ENCODE peak calls at places on chromosome X, in seven cellular contexts. H is neural crest cell, W is GM03348, S is adipocyte, U is astrocyte of the cerebellum, N is DMS53, X is fibroblast of the aortic adventitia. G is an unnamed sample.
A peak's percentile ranks its signal among the peaks of the same experiment; 100 is the strongest.

GRCh38 chrX:154696328-154697045 is 43.1 kb upstream of the CTAG2 start:
- DNase-seq in H (no peak), W (peak; percentile 72), S (peak; percentile 62), U (no peak), N (no peak), X (peak; percentile 84), G (no peak)

GRCh38 chrX:111515298-111515697 is 3.9 kb downstream of the SERTM2 start:
- DNase-seq in H (no peak), W (no peak), S (no peak), U (no peak), N (no peak), X (no peak), G (no peak)

GRCh38 chrX:153620576-153620975 is 21.6 kb upstream of the CCNQ start:
- DNase-seq in H (no peak), W (no peak), S (no peak), U (no peak), N (no peak), X (no peak), G (no peak)

GRCh38 chrX:136647969-136648368 is at the start of gene CD40LG:
- DNase-seq in H (no peak), W (no peak), S (no peak), U (no peak), N (no peak), X (no peak), G (no peak)

GRCh38 chrX:15530318-15530717 is 29.7 kb downstream of the BMX start:
- DNase-seq in H (no peak), W (no peak), S (no peak), U (no peak), N (no peak), X (no peak), G (no peak)

GRCh38 chrX:31397119-31397518 is 325.3 kb upstream of the FTHL17 start:
- DNase-seq in H (no peak), W (peak; percentile 36), S (no peak), U (no peak), N (peak; percentile 29), X (no peak), G (no peak)

GRCh38 chrX:38275615-38276014 is 51.7 kb downstream of the RPGR start:
- DNase-seq in H (no peak), W (peak; percentile 50), S (peak; percentile 85), U (peak; percentile 72), N (peak; percentile 79), X (peak; percentile 84), G (no peak)

GRCh38 chrX:70960728-70961127 is 29.8 kb upstream of the SLC7A3 start:
- DNase-seq in H (no peak), W (peak; percentile 3), S (no peak), U (no peak), N (peak; percentile 57), X (peak; percentile 4), G (no peak)

GRCh38 chrX:112644713-112645112 is 35.0 kb downstream of the LHFPL1 start:
- DNase-seq in H (no peak), W (no peak), S (no peak), U (no peak), N (no peak), X (no peak), G (no peak)

GRCh38 chrX:146435472-146435871 is 374.1 kb upstream of the CXorf51B start:
- DNase-seq in H (no peak), W (no peak), S (no peak), U (no peak), N (no peak), X (no peak), G (no peak)

GRCh38 chrX:9829308-9830267 is 43.4 kb downstream of the SHROOM2 start:
- DNase-seq in H (no peak), W (no peak), S (no peak), U (peak; percentile 66), N (no peak), X (no peak), G (no peak)

GRCh38 chrX:20913760-20914159 is 460.5 kb upstream of the CNKSR2 start:
- DNase-seq in H (peak; percentile 40), W (no peak), S (peak; percentile 0), U (no peak), N (no peak), X (peak; percentile 2), G (peak; percentile 1)

GRCh38 chrX:41389311-41389888 is 55.4 kb downstream of the DDX3X start:
- DNase-seq in H (no peak), W (no peak), S (no peak), U (no peak), N (no peak), X (no peak), G (no peak)

G was measured in iPS DF 6.9.